ENCODE peak calls at places on chromosome 12, in six cellular contexts. T is mammary epithelial cell; A is activated gamma-delta T cell treated with Interleukin-2 at 50 U/mL for 16 hours; Z is fibroblast of the aortic adventitia; V is activated T-helper 1 cell treated with anti-CD3 and anti-CD28 coated beads, Interleukin-12 subunit alpha, Interleukin-12 subunit beta, Interleukin-2, Interleukin-4 antibody, amounts not matched to agents 30 ng/mL and 10 ng/mL and 1 ng/mL, durations not matched to agents 14 hours and 24 hours and 36 hours; R is glutamatergic neuron. X is an unnamed sample.

GRCh38 chr12:54977155-54977554 is 7.4 kb downstream of the TESPA1 start:
- DNase-seq in T (peak), A (no peak), Z (peak), V (no peak), R (no peak), X (no peak)

GRCh38 chr12:22792198-22792597 is 167.2 kb downstream of the ETNK1 start:
- DNase-seq in T (peak), A (no peak), Z (no peak), V (no peak), R (no peak), X (no peak)

GRCh38 chr12:66600805-66601392 is 78.0 kb downstream of the GRIP1 start:
- DNase-seq in T (no peak), A (no peak), Z (no peak), V (no peak), R (no peak), X (no peak)

GRCh38 chr12:46546634-46547273 is 174.2 kb upstream of the SLC38A2 start:
- DNase-seq in T (peak), A (no peak), Z (no peak), V (peak), R (no peak), X (no peak)

GRCh38 chr12:131222271-131223139 is 268.8 kb downstream of the ADGRD1 start:
- DNase-seq in T (no peak), A (no peak), Z (no peak), V (no peak), R (no peak), X (no peak)

GRCh38 chr12:8953773-8954402 is 4.4 kb upstream of the M6PR start:
- DNase-seq in T (no peak), A (peak), Z (no peak), V (no peak), R (no peak), X (no peak)

GRCh38 chr12:6465467-6466183 is 4.9 kb downstream of the VAMP1 start:
- DNase-seq in T (peak), A (no peak), Z (peak), V (no peak), R (no peak), X (no peak)

GRCh38 chr12:84727964-84728363 is 184.6 kb downstream of the SLC6A15 start:
- DNase-seq in T (peak), A (no peak), Z (no peak), V (no peak), R (no peak), X (no peak)

GRCh38 chr12:131147894-131148293 is 194.2 kb downstream of the ADGRD1 start:
- DNase-seq in T (no peak), A (no peak), Z (no peak), V (no peak), R (no peak), X (no peak)

GRCh38 chr12:124286414-124286813 is 8.5 kb upstream of the RFLNA start:
- DNase-seq in T (peak), A (no peak), Z (no peak), V (no peak), R (no peak), X (no peak)

GRCh38 chr12:132604108-132605054 is 6.0 kb downstream of the LRCOL1 start:
- DNase-seq in T (no peak), A (no peak), Z (no peak), V (no peak), R (no peak), X (peak)

GRCh38 chr12:105861232-105861631 is 277.5 kb downstream of the NUAK1 start:
- DNase-seq in T (no peak), A (no peak), Z (no peak), V (no peak), R (no peak), X (no peak)

GRCh38 chr12:100964026-100964425 is 169.4 kb downstream of the ANO4 start:
- DNase-seq in T (no peak), A (no peak), Z (peak), V (no peak), R (no peak), X (no peak)

GRCh38 chr12:13915096-13915495 is 66.3 kb downstream of the GRIN2B start:
- DNase-seq in T (no peak), A (no peak), Z (no peak), V (no peak), R (no peak), X (no peak)

GRCh38 chr12:57545809-57546437 is 1.1 kb downstream of the DCTN2 start:
- DNase-seq in T (peak), A (no peak), Z (no peak), V (no peak), R (no peak), X (no peak)

GRCh38 chr12:115103884-115104883 is 420.2 kb upstream of the TBX3 start:
- DNase-seq in T (no peak), A (no peak), Z (peak), V (no peak), R (no peak), X (no peak)

GRCh38 chr12:4991373-4991772 is 52.3 kb upstream of the KCNA5 start:
- DNase-seq in T (no peak), A (no peak), Z (no peak), V (no peak), R (no peak), X (no peak)

GRCh38 chr12:14256555-14257169 is 108.8 kb upstream of the ATF7IP start:
- DNase-seq in T (peak), A (peak), Z (peak), V (peak), R (peak), X (no peak)

GRCh38 chr12:15278816-15279658 is 43.3 kb upstream of the PTPRO start:
- DNase-seq in T (peak), A (no peak), Z (peak), V (no peak), R (no peak), X (no peak)